ENCODE peak calls at places on chromosomes 11 and 22, in four cellular contexts. I, T, O and R are unnamed samples.

GRCh38 chr22:46436595-46437163 is 100.7 kb downstream of the CELSR1 start:
- DNase-seq in I (peak), T (peak), O (no peak), R (peak)

GRCh38 chr11:102240502-102240901 is 76.8 kb upstream of the BIRC3 start:
- DNase-seq in I (peak), T (peak), O (no peak), R (no peak)

GRCh38 chr11:8247312-8247711 is 16.4 kb downstream of the LMO1 start:
- DNase-seq in I (no peak), T (no peak), O (no peak), R (peak)

GRCh38 chr11:15805726-15806125 is 550.6 kb downstream of the SOX6 start:
- DNase-seq in I (no peak), T (no peak), O (no peak), R (no peak)

GRCh38 chr22:50731811-50732624 is 6.0 kb upstream of the ACR start:
- DNase-seq in I (no peak), T (peak), O (peak), R (peak)

GRCh38 chr11:104967493-104968364 is 645 bp downstream of the CASP4 start:
- DNase-seq in I (peak), T (no peak), O (no peak), R (peak)

GRCh38 chr11:44598831-44599230 is 33.4 kb downstream of the CD82 start:
- DNase-seq in I (no peak), T (no peak), O (no peak), R (no peak)

GRCh38 chr22:44085743-44086741 is 61.9 kb downstream of the PARVB start:
- DNase-seq in I (peak), T (peak), O (peak), R (peak)

GRCh38 chr11:84227970-84228369 is 941.8 kb upstream of the CCDC90B start:
- DNase-seq in I (no peak), T (no peak), O (no peak), R (peak)

GRCh38 chr22:45216133-45217003 is 24.3 kb downstream of the KIAA0930 start:
- DNase-seq in I (peak), T (no peak), O (no peak), R (no peak)

GRCh38 chr11:101863361-101863760 is 51.4 kb upstream of the CEP126 start:
- DNase-seq in I (peak), T (peak), O (no peak), R (peak)

GRCh38 chr11:115623021-115623451 is 118.8 kb upstream of the CADM1 start:
- DNase-seq in I (peak), T (peak), O (peak), R (peak)

GRCh38 chr11:45858751-45859398 is 11.6 kb downstream of the CRY2 start:
- DNase-seq in I (no peak), T (no peak), O (no peak), R (no peak)

GRCh38 chr11:103202048-103202651 is 92.9 kb downstream of the DYNC2H1 start:
- DNase-seq in I (peak), T (peak), O (no peak), R (peak)

GRCh38 chr11:9992306-9992705 is 301.7 kb downstream of the SBF2 start:
- DNase-seq in I (no peak), T (peak), O (no peak), R (no peak)

GRCh38 chr11:75273331-75273988 is 32.9 kb downstream of the TPBGL start:
- DNase-seq in I (no peak), T (no peak), O (no peak), R (no peak)

GRCh38 chr11:130613396-130613795 is 165.0 kb downstream of the ADAMTS15 start:
- DNase-seq in I (no peak), T (no peak), O (no peak), R (no peak)

GRCh38 chr22:47294222-47294532 is 531.7 kb downstream of the TBC1D22A start:
- DNase-seq in I (peak), T (peak), O (no peak), R (no peak)

GRCh38 chr22:25447067-25447688 is 117.3 kb upstream of the GRK3 start:
- DNase-seq in I (no peak), T (no peak), O (no peak), R (no peak)

GRCh38 chr22:36815558-36816337 is 1.1 kb downstream of the PVALB start:
- DNase-seq in I (no peak), T (no peak), O (no peak), R (no peak)

GRCh38 chr22:17198188-17199130 is 20.8 kb downstream of the ADA2 start:
- DNase-seq in I (peak), T (no peak), O (peak), R (no peak)

GRCh38 chr11:121889931-121890330 is 226.1 kb downstream of the BLID start:
- DNase-seq in I (peak), T (peak), O (no peak), R (peak)

GRCh38 chr11:103358251-103358650 is 249.0 kb downstream of the DYNC2H1 start:
- DNase-seq in I (peak), T (peak), O (no peak), R (no peak)

GRCh38 chr11:61369372-61370348 is 7.5 kb downstream of the TMEM138 start:
- DNase-seq in I (peak), T (peak), O (peak), R (peak)

GRCh38 chr22:44371741-44372525 is 59.2 kb upstream of the SHISAL1 start:
- DNase-seq in I (no peak), T (no peak), O (no peak), R (no peak)

GRCh38 chr22:44319685-44320084 is 6.9 kb upstream of the SHISAL1 start:
- DNase-seq in I (no peak), T (no peak), O (no peak), R (no peak)

GRCh38 chr11:74321487-74322188 is 10.2 kb upstream of the P4HA3 start:
- DNase-seq in I (peak), T (peak), O (peak), R (peak)

GRCh38 chr11:119907934-119908760 is 179.1 kb upstream of the NECTIN1 start:
- DNase-seq in I (no peak), T (no peak), O (no peak), R (peak)

GRCh38 chr11:101096036-101096704 is 33.4 kb downstream of the PGR start:
- DNase-seq in I (peak), T (no peak), O (peak), R (peak)

GRCh38 chr11:62394825-62395538 is 23.9 kb upstream of the SCGB1A1 start:
- DNase-seq in I (peak), T (peak), O (peak), R (peak)

DNA sequence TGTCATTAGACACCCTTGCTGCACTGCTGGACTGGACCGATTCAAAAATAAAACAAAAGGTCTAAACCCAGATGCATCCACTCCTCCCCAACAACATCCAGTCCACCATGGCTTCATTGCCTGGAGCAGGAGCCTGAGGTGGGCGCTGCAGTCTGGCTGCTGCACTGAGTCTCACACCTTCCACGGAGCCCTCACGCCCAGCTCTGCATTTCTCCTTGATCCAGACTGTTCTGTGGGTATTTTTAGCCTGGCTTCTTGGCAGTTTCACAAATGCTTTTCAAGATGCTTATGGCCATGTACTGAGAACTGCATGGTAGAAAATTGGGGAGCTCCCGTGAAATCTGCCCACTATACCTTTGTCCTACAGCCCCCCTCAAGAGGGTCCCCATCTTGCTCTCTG is 53.3 kb upstream of the JAM3 start:
- DNase-seq in I (no peak), T (no peak), O (peak), R (no peak)
- TF ChIP-seq CTCF in I (no peak), T (no peak), O (peak), R (no peak)

DNA sequence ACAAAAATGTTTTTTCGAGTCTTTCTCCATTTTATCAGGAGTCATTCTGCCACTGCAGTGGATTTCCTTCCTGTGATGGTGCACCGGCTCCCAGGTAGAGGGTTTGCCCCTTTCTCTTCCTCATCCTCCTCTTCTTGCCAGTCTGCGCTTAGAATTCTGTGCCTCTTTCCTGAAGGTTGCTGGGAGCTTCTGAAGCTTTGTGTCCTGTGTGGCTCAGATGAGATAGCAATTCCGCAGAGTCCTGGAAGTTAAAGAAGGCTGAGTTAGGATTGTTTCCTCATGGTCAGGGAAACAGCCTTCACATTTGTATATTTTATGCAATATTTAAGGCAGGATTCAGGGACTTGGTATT is 260 bp downstream of the BCO2 start:
- DNase-seq in I (no peak), T (no peak), O (no peak), R (no peak)
- H3K4me3 ChIP-seq in I (peak), T (no peak), O (no peak), R (no peak)

GRCh38 chr11:69881467-69882269 is 62.5 kb upstream of the FGF3 start:
- DNase-seq in I (no peak), T (no peak), O (no peak), R (no peak)

GRCh38 chr11:69880803-69881445 is 61.7 kb upstream of the FGF3 start:
- DNase-seq in I (no peak), T (no peak), O (no peak), R (no peak)

GRCh38 chr11:69880041-69880802 is 61.0 kb upstream of the FGF3 start:
- DNase-seq in I (no peak), T (no peak), O (no peak), R (no peak)

GRCh38 chr11:69883292-69884255 is 64.4 kb upstream of the FGF3 start:
- DNase-seq in I (no peak), T (no peak), O (no peak), R (no peak)

DNA sequence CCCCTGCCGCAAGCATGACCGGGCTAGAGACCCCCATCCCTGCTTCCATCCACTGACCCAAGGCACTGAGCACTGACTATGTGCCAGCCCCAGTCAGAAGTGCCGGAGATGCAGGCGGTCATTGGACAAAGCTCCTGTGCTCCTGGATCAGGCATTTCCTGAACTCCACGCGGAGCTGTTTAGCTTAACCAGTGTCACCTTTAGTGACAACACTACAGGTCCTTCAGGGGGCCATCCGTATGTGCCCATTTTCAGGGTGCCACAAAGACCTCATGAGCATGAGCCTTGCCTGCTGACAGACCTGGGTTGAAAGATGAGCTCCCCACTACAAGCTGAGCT is 63.0 kb upstream of the FGF3 start:
- DNase-seq in I (no peak), T (no peak), O (no peak), R (no peak)
- TF ChIP-seq CTCF in I (no peak), T (no peak), O (no peak), R (no peak)

DNA sequence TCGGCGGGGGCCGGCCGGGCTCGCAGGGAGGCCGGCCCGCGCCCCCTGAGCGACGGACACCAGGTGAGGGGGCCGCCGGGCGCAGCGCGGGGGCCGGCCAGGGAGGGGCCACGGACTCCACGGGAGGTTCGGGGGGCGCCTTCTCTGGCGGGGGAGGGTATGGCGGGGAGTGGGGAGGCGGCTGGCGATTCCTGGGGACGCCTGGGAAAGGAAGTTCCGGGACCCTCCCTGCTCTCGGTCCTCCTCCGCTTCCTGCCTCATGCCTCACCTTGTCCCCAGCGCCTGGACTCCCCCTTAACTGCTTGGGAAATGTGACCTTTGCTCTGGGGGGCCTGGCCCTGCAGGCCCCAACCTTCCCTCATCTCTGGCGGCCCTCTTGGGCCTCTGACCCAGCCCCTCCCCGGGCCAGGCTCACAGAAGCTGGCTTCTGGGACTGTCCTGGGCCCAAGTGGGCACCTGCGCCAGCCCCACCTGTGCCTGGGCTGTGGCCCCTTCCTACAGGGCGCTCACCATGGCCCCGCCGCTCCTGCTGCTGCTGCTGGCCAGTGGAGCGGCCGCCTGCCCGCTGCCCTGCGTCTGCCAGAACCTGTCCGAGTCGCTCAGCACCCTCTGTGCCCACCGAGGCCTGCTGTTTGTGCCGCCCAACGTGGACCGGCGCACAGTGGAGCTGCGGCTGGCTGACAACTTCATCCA is 516 bp downstream of the LRFN4 start:
- DNase-seq in I (no peak), T (no peak), O (no peak), R (peak)
- H3K4me3 ChIP-seq in I (peak), T (peak), O (no peak), R (peak)

DNA sequence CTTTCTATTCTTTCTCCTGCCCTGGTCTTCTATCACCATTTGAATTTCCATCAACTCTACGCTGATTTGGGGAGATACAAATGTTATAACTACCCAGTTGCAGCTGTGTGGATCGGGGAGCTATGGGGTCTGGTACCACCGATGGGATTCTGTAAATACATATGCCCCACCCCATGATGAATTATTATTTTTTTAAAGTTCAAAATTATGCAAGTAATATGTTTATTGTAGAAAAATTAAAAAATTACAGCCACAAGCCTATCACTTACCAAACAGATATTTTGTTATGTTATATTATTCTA is 52.4 kb upstream of the CLMP start:
- DNase-seq in I (no peak), T (no peak), O (no peak), R (no peak)
- TF ChIP-seq CTCF in I (no peak), T (no peak), O (no peak), R (no peak)